ENCODE peak calls at places on chromosome 15, in four cellular contexts. One of them, this sample, is unnamed.

GRCh38 chr15:67967871-67968423 is 86.2 kb upstream of the PIAS1 start:
- DNase-seq in colonic mucosa: peak; percentile 74
- DNase-seq in A549: no peak
- DNase-seq in heart left ventricle: peak; percentile 82
- DNase-seq in this sample: peak; percentile 78

GRCh38 chr15:95664435-95664834 is 666.1 kb upstream of the NR2F2 start:
- DNase-seq in A549: no peak
- DNase-seq in heart left ventricle: no peak
- DNase-seq in colonic mucosa: no peak
- DNase-seq in this sample: no peak

GRCh38 chr15:52912172-52912571 is 122.0 kb upstream of the ONECUT1 start:
- DNase-seq in heart left ventricle: no peak
- DNase-seq in colonic mucosa: no peak
- DNase-seq in A549: no peak
- DNase-seq in this sample: no peak

GRCh38 chr15:52518487-52518886 is 10.2 kb downstream of the MYO5A start:
- DNase-seq in colonic mucosa: no peak
- DNase-seq in A549: no peak
- DNase-seq in heart left ventricle: no peak
- DNase-seq in this sample: no peak

GRCh38 chr15:89051875-89052274 is 36.4 kb upstream of the ABHD2 start:
- DNase-seq in colonic mucosa: no peak
- DNase-seq in heart left ventricle: no peak
- DNase-seq in A549: no peak
- DNase-seq in this sample: peak; percentile 96

GRCh38 chr15:64274541-64274940 is 81.4 kb downstream of the CSNK1G1 start:
- DNase-seq in A549: no peak
- DNase-seq in colonic mucosa: no peak
- DNase-seq in heart left ventricle: no peak
- DNase-seq in this sample: no peak

GRCh38 chr15:56739964-56740640 is 6.8 kb upstream of the ZNF280D start:
- DNase-seq in A549: peak; percentile 68
- DNase-seq in colonic mucosa: no peak
- DNase-seq in heart left ventricle: no peak
- DNase-seq in this sample: peak; percentile 18

GRCh38 chr15:101613130-101614000 is 38.8 kb downstream of the TM2D3 start:
- DNase-seq in A549: no peak
- DNase-seq in colonic mucosa: peak; percentile 77
- DNase-seq in heart left ventricle: peak; percentile 95
- DNase-seq in this sample: peak; percentile 48

GRCh38 chr15:35886765-35887164 is 340.8 kb upstream of the DPH6 start:
- DNase-seq in A549: no peak
- DNase-seq in colonic mucosa: no peak
- DNase-seq in heart left ventricle: no peak
- DNase-seq in this sample: peak; percentile 69

GRCh38 chr15:57878573-57878972 is 172.1 kb downstream of the POLR2M start:
- DNase-seq in colonic mucosa: no peak
- DNase-seq in A549: no peak
- DNase-seq in heart left ventricle: no peak
- DNase-seq in this sample: no peak

GRCh38 chr15:101269479-101270223 is 7.6 kb downstream of the SELENOS start:
- DNase-seq in colonic mucosa: no peak
- DNase-seq in heart left ventricle: peak; percentile 71
- DNase-seq in A549: peak; percentile 53
- DNase-seq in this sample: peak; percentile 46

GRCh38 chr15:50055333-50056278 is 63.4 kb downstream of the ATP8B4 start:
- DNase-seq in colonic mucosa: no peak
- DNase-seq in heart left ventricle: peak; percentile 41
- DNase-seq in A549: no peak
- DNase-seq in this sample: peak; percentile 95

GRCh38 chr15:66961407-66961884 is 104.0 kb upstream of the SMAD3 start:
- DNase-seq in colonic mucosa: no peak
- DNase-seq in A549: no peak
- DNase-seq in heart left ventricle: no peak
- DNase-seq in this sample: no peak

GRCh38 chr15:49843725-49844124 is 222.9 kb downstream of the DTWD1 start:
- DNase-seq in A549: peak; percentile 24
- DNase-seq in heart left ventricle: no peak
- DNase-seq in colonic mucosa: peak; percentile 33
- DNase-seq in this sample: no peak

GRCh38 chr15:70362911-70363310 is 265.2 kb upstream of the TLE3 start:
- DNase-seq in colonic mucosa: no peak
- DNase-seq in A549: peak; percentile 35
- DNase-seq in heart left ventricle: peak; percentile 44
- DNase-seq in this sample: peak; percentile 47

GRCh38 chr15:29825205-29825604 is 2.9 kb upstream of the TJP1 start:
- DNase-seq in colonic mucosa: no peak
- DNase-seq in heart left ventricle: no peak
- DNase-seq in A549: no peak
- DNase-seq in this sample: no peak

DNA sequence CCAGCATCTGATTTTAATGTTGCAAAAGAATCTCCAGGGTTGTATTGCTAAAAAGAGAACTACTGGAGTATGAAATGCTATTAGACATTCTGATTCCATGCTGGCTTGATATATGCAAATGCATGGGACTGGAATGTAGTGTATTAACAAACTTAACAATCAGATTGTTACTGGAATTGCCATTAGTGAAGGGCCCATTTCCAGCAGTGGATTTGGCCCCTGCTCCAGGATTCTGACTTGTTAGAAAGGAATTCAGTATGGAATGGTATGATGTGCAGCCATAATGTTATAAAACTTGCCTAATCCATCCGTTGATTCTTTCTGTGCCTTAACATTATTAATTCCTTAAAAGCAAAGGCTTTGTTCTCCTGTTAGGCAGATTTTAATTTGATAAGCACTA is 7.9 kb downstream of the ARRDC4 start:
- DNase-seq in A549: no peak
- DNase-seq in colonic mucosa: no peak
- DNase-seq in heart left ventricle: no peak
- DNase-seq in this sample: peak; percentile 61
- H3K4me3 ChIP-seq in A549: no peak overlapping the region
- H3K4me3 ChIP-seq in colonic mucosa: no peak overlapping the region
- H3K4me3 ChIP-seq in heart left ventricle: no peak overlapping the region
- H3K4me3 ChIP-seq in this sample: no peak overlapping the region

GRCh38 chr15:100133981-100134711 is 207.6 kb downstream of the ADAMTS17 start:
- DNase-seq in heart left ventricle: no peak
- DNase-seq in colonic mucosa: no peak
- DNase-seq in A549: no peak
- DNase-seq in this sample: no peak

GRCh38 chr15:100133001-100133400 is 208.8 kb downstream of the ADAMTS17 start:
- DNase-seq in colonic mucosa: no peak
- DNase-seq in heart left ventricle: no peak
- DNase-seq in A549: no peak
- DNase-seq in this sample: no peak

GRCh38 chr15:100132309-100132708 is 209.5 kb downstream of the ADAMTS17 start:
- DNase-seq in colonic mucosa: no peak
- DNase-seq in A549: no peak
- DNase-seq in heart left ventricle: no peak
- DNase-seq in this sample: no peak

GRCh38 chr15:100129677-100130076 is 212.1 kb downstream of the ADAMTS17 start:
- DNase-seq in heart left ventricle: no peak
- DNase-seq in A549: no peak
- DNase-seq in colonic mucosa: no peak
- DNase-seq in this sample: peak; percentile 11

DNA sequence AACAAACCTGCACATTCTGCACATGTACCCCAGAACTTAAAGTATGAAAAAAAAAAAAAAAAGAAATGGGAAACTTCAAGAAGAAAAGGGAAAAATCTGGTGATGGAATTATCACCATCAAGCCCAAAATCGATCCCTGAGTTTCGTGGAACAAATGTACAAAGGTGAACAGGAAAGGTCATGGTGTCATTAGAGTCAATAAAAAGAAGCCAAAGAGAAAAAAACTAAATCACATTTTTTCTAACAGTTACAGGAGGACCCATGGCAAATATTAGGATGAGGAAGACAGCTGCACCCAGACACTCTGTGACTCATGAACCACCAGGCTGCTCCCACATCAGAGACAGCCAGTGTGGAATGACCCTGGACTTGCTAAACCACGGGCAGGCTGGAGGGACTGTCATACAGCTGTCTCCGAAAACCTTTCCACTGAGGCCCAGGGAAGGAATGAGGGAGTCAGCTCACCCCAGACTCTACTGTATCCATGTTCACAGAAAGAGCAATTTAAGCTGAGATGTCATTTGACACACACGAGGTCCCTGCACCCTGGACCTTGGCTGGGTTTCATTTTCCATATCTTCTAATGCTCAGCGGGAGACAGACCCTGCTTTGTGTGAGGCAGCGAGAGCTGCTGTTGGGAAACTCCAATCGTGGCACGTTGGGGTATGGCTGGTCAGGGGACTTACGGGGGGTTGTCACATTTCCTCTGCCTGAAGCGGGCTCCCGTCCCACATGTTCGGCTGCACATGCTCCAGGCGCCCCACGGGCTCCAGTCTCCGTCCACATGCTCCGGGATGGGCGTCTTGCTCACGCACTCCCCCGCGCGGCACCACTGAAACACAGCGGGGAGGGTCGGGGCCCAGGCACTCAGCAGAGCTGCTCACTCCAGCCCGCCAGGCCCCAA is 210.2 kb downstream of the ADAMTS17 start:
- DNase-seq in A549: peak; percentile 57
- DNase-seq in heart left ventricle: peak; percentile 79
- DNase-seq in colonic mucosa: no peak
- DNase-seq in this sample: peak; percentile 54
- TF ChIP-seq CTCF in A549: peak; percentile 35
- TF ChIP-seq CTCF in heart left ventricle: peak; percentile 46
- TF ChIP-seq CTCF in colonic mucosa: peak; percentile 27
- TF ChIP-seq CTCF in this sample: peak; percentile 64

GRCh38 chr15:76730262-76730661 is 174.9 kb downstream of the SCAPER start:
- DNase-seq in heart left ventricle: no peak
- DNase-seq in colonic mucosa: no peak
- DNase-seq in A549: no peak
- DNase-seq in this sample: peak; percentile 51
- H3K4me3 ChIP-seq in heart left ventricle: no peak overlapping the region
- H3K4me3 ChIP-seq in colonic mucosa: no peak overlapping the region
- H3K4me3 ChIP-seq in A549: no peak overlapping the region
- H3K4me3 ChIP-seq in this sample: no peak overlapping the region

GRCh38 chr15:37765809-37766208 is 168.6 kb upstream of the TMCO5A start:
- DNase-seq in heart left ventricle: no peak
- DNase-seq in colonic mucosa: peak; percentile 29
- DNase-seq in A549: no peak
- DNase-seq in this sample: peak; percentile 17
- TF ChIP-seq CTCF in heart left ventricle: no peak
- TF ChIP-seq CTCF in colonic mucosa: no peak
- TF ChIP-seq CTCF in A549: no peak
- TF ChIP-seq CTCF in this sample: no peak

GRCh38 chr15:82952156-82953081 is at the start of gene HOMER2:
- DNase-seq in heart left ventricle: peak; percentile 38
- DNase-seq in A549: no peak
- DNase-seq in colonic mucosa: no peak
- DNase-seq in this sample: peak; percentile 11

GRCh38 chr15:82946155-82946701 is 6.3 kb downstream of the HOMER2 start:
- DNase-seq in A549: no peak
- DNase-seq in heart left ventricle: no peak
- DNase-seq in colonic mucosa: no peak
- DNase-seq in this sample: no peak

GRCh38 chr15:82950746-82951370 is 1.7 kb downstream of the HOMER2 start:
- DNase-seq in colonic mucosa: no peak
- DNase-seq in A549: no peak
- DNase-seq in heart left ventricle: no peak
- DNase-seq in this sample: no peak

GRCh38 chr15:82951472-82952155 is 906 bp downstream of the HOMER2 start:
- DNase-seq in colonic mucosa: no peak
- DNase-seq in A549: no peak
- DNase-seq in heart left ventricle: no peak
- DNase-seq in this sample: no peak

GRCh38 chr15:82950295-82950694 is 2.2 kb downstream of the HOMER2 start:
- DNase-seq in A549: no peak
- DNase-seq in colonic mucosa: no peak
- DNase-seq in heart left ventricle: no peak
- DNase-seq in this sample: no peak
- H3K4me3 ChIP-seq in A549: no peak overlapping the region
- H3K4me3 ChIP-seq in colonic mucosa: no peak overlapping the region
- H3K4me3 ChIP-seq in heart left ventricle: no peak overlapping the region
- H3K4me3 ChIP-seq in this sample: no peak overlapping the region

DNA sequence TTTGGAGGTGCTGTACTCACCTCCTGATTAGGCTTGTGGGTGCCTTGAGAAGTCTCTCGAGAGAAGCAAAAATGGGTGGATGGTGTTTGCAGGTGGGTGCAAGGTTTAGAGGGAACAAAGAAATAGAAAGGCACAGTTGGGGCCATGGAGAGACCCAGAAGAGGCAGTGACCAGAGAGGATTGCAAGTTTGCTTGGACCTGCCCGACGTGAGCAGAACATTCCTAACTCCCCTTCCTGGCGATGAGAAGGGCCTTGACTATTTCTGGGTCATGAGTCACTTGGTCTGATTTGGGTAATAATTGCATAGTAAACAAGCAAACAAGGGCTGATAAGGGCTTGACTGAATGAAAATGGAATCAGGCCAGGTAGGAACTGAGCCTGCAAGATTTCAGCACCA is 7.0 kb upstream of the CTSH start:
- DNase-seq in heart left ventricle: no peak
- DNase-seq in A549: peak; percentile 58
- DNase-seq in colonic mucosa: no peak
- DNase-seq in this sample: peak; percentile 60
- TF ChIP-seq CTCF in heart left ventricle: no peak
- TF ChIP-seq CTCF in A549: no peak
- TF ChIP-seq CTCF in colonic mucosa: no peak
- TF ChIP-seq CTCF in this sample: no peak

DNA sequence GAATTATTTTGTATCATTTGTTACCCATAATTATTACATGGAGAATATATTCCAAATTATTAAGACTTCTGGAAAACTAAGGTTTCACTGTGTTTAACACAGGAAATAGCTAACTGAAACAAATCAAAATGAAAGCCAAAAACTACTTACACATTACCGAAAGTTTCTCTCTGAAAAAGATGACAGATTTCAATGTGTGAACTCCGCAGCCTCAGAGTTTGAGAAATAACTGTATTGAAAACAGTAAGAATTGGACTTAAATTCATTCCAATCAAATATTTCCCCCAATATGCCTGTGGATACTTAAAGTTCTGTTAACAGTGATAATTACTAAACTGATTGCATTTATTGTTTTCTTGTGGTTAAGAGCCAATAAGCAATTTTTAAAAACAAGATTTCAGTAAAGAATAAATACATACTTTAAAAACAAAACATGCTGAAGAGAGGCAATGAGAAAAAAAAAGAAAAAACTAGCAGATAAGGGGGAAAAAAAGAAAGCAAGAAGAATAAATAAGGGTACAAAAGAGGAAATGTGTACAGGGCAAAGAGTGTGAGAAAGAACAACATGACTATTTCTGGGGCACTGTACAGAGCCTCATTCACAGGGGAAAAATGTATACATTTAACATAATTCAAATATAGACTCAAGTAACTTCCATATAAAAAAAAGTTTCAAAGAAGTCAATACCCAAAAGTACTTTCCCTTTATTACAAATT is 30.7 kb downstream of the DENND4A start:
- DNase-seq in heart left ventricle: no peak
- DNase-seq in A549: no peak
- DNase-seq in colonic mucosa: no peak
- DNase-seq in this sample: no peak
- H3K4me3 ChIP-seq in heart left ventricle: no peak overlapping the region
- H3K4me3 ChIP-seq in A549: no peak overlapping the region
- H3K4me3 ChIP-seq in colonic mucosa: no peak overlapping the region
- H3K4me3 ChIP-seq in this sample: no peak overlapping the region